ENCODE peak calls at places on chromosome 14, in five cellular contexts. One of them, this sample, is unnamed.
A peak's percentile ranks its signal among the peaks of the same experiment; 100 is the strongest.

GRCh38 chr14:30270200-30271161 is 288.5 kb upstream of the G2E3 start:
- DNase-seq in breast epithelium: peak; percentile 59
- DNase-seq in suprapubic skin: peak; percentile 88
- DNase-seq in Peyer's patch: peak; percentile 28
- DNase-seq in GM23248: peak; percentile 84
- DNase-seq in this sample: peak; percentile 1

GRCh38 chr14:80634106-80634758 is 307.3 kb downstream of the CEP128 start:
- DNase-seq in GM23248: peak; percentile 42
- DNase-seq in breast epithelium: no peak
- DNase-seq in suprapubic skin: no peak
- DNase-seq in Peyer's patch: no peak
- DNase-seq in this sample: no peak

GRCh38 chr14:91335191-91336092 is 82.2 kb downstream of the CCDC88C start:
- DNase-seq in GM23248: no peak
- DNase-seq in Peyer's patch: no peak
- DNase-seq in suprapubic skin: no peak
- DNase-seq in breast epithelium: no peak
- DNase-seq in this sample: no peak

GRCh38 chr14:97408937-97409860 is 612.0 kb downstream of the VRK1 start:
- DNase-seq in GM23248: no peak
- DNase-seq in suprapubic skin: no peak
- DNase-seq in Peyer's patch: no peak
- DNase-seq in breast epithelium: no peak
- DNase-seq in this sample: no peak

GRCh38 chr14:37116933-37117844 is 55.2 kb downstream of the SLC25A21 start:
- DNase-seq in GM23248: peak; percentile 73
- DNase-seq in breast epithelium: no peak
- DNase-seq in Peyer's patch: no peak
- DNase-seq in suprapubic skin: no peak
- DNase-seq in this sample: no peak

GRCh38 chr14:103436533-103436932 is 51.3 kb downstream of the MARK3 start:
- DNase-seq in Peyer's patch: no peak
- DNase-seq in breast epithelium: no peak
- DNase-seq in GM23248: peak; percentile 64
- DNase-seq in suprapubic skin: no peak
- DNase-seq in this sample: no peak

GRCh38 chr14:20413785-20414117 is 450 bp upstream of the TEP1 start:
- DNase-seq in GM23248: peak; percentile 29
- DNase-seq in Peyer's patch: peak; percentile 54
- DNase-seq in suprapubic skin: no peak
- DNase-seq in breast epithelium: no peak
- DNase-seq in this sample: no peak

GRCh38 chr14:53744846-53745245 is 211.8 kb downstream of the BMP4 start:
- DNase-seq in Peyer's patch: no peak
- DNase-seq in suprapubic skin: no peak
- DNase-seq in GM23248: no peak
- DNase-seq in breast epithelium: no peak
- DNase-seq in this sample: no peak

GRCh38 chr14:91511014-91511466 is 930 bp upstream of the PPP4R3A start:
- DNase-seq in Peyer's patch: no peak
- DNase-seq in breast epithelium: no peak
- DNase-seq in GM23248: no peak
- DNase-seq in suprapubic skin: no peak
- DNase-seq in this sample: no peak

GRCh38 chr14:55107766-55108554 is 21.1 kb upstream of the LGALS3 start:
- DNase-seq in breast epithelium: peak; percentile 91
- DNase-seq in suprapubic skin: peak; percentile 93
- DNase-seq in Peyer's patch: peak; percentile 36
- DNase-seq in GM23248: peak; percentile 99
- DNase-seq in this sample: peak; percentile 45

GRCh38 chr14:68393178-68393763 is 399.6 kb downstream of the ZFP36L1 start:
- DNase-seq in Peyer's patch: no peak
- DNase-seq in GM23248: no peak
- DNase-seq in suprapubic skin: no peak
- DNase-seq in breast epithelium: no peak
- DNase-seq in this sample: no peak

GRCh38 chr14:87944987-87945604 is 47.9 kb downstream of the GALC start:
- DNase-seq in suprapubic skin: no peak
- DNase-seq in Peyer's patch: no peak
- DNase-seq in GM23248: peak; percentile 48
- DNase-seq in breast epithelium: no peak
- DNase-seq in this sample: no peak

GRCh38 chr14:92954933-92955332 is 32.0 kb downstream of the CHGA start:
- DNase-seq in GM23248: no peak
- DNase-seq in Peyer's patch: no peak
- DNase-seq in breast epithelium: no peak
- DNase-seq in suprapubic skin: no peak
- DNase-seq in this sample: no peak

GRCh38 chr14:55414551-55414950 is 2.9 kb upstream of the ATG14 start:
- DNase-seq in GM23248: no peak
- DNase-seq in Peyer's patch: no peak
- DNase-seq in suprapubic skin: no peak
- DNase-seq in breast epithelium: no peak
- DNase-seq in this sample: no peak

GRCh38 chr14:50088731-50089130 is 27.6 kb downstream of the VCPKMT start:
- DNase-seq in Peyer's patch: no peak
- DNase-seq in suprapubic skin: no peak
- DNase-seq in GM23248: no peak
- DNase-seq in breast epithelium: no peak
- DNase-seq in this sample: no peak

GRCh38 chr14:87494010-87494409 is 499.0 kb downstream of the GALC start:
- DNase-seq in suprapubic skin: no peak
- DNase-seq in GM23248: no peak
- DNase-seq in Peyer's patch: no peak
- DNase-seq in breast epithelium: no peak
- DNase-seq in this sample: no peak

GRCh38 chr14:51562816-51563215 is 88.9 kb upstream of the FRMD6 start:
- DNase-seq in Peyer's patch: no peak
- DNase-seq in suprapubic skin: no peak
- DNase-seq in GM23248: peak; percentile 63
- DNase-seq in breast epithelium: no peak
- DNase-seq in this sample: no peak

GRCh38 chr14:64696355-64696844 is 7.8 kb upstream of the PLEKHG3 start:
- DNase-seq in Peyer's patch: no peak
- DNase-seq in suprapubic skin: peak; percentile 8
- DNase-seq in breast epithelium: no peak
- DNase-seq in GM23248: no peak
- DNase-seq in this sample: no peak

GRCh38 chr14:74574706-74575105 is 37.3 kb downstream of the LTBP2 start:
- DNase-seq in Peyer's patch: no peak
- DNase-seq in suprapubic skin: no peak
- DNase-seq in breast epithelium: no peak
- DNase-seq in GM23248: peak; percentile 23
- DNase-seq in this sample: no peak

GRCh38 chr14:74575507-74575906 is 36.5 kb downstream of the LTBP2 start:
- DNase-seq in breast epithelium: no peak
- DNase-seq in GM23248: no peak
- DNase-seq in Peyer's patch: no peak
- DNase-seq in suprapubic skin: no peak
- DNase-seq in this sample: no peak

GRCh38 chr14:74572829-74573360 is 39.1 kb downstream of the LTBP2 start:
- DNase-seq in Peyer's patch: no peak
- DNase-seq in suprapubic skin: no peak
- DNase-seq in GM23248: no peak
- DNase-seq in breast epithelium: peak; percentile 87
- DNase-seq in this sample: no peak

GRCh38 chr14:74573421-74574091 is 38.5 kb downstream of the LTBP2 start:
- DNase-seq in GM23248: no peak
- DNase-seq in breast epithelium: no peak
- DNase-seq in suprapubic skin: no peak
- DNase-seq in Peyer's patch: no peak
- DNase-seq in this sample: no peak

DNA sequence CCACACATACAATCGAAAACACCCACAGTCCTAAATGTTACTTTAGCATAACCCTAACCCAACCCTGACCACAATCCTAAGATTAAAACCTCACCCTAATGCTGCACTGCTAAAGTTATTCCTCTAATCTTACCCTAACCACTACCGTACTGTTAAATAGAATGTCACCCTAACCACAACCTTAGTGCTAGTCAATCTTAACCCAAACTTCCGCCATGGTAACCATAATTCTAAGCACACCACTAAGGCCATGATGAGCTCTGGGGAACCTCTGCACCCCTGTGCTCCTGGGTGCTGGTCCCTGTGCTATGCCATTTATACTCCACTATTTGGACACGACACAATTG is 38.0 kb downstream of the LTBP2 start:
- DNase-seq in suprapubic skin: no peak
- DNase-seq in GM23248: no peak
- DNase-seq in breast epithelium: no peak
- DNase-seq in Peyer's patch: no peak
- DNase-seq in this sample: no peak
- H3K27me3 ChIP-seq in suprapubic skin: no peaks in the 10 kb centered on the region
- H3K27me3 ChIP-seq in GM23248: no peaks in the 10 kb centered on the region
- H3K27me3 ChIP-seq in breast epithelium: no peaks in the 10 kb centered on the region
- H3K27me3 ChIP-seq in Peyer's patch: no peaks in the 10 kb centered on the region
- H3K27me3 ChIP-seq in this sample: no peaks in the 10 kb centered on the region

GRCh38 chr14:22071001-22071400 is 397.4 kb upstream of the OR4E1 start:
- DNase-seq in Peyer's patch: peak; percentile 76
- DNase-seq in GM23248: no peak
- DNase-seq in suprapubic skin: no peak
- DNase-seq in breast epithelium: no peak
- DNase-seq in this sample: peak; percentile 16
- H3K4me3 ChIP-seq in Peyer's patch: peak overlapping the region; percentile 9
- H3K4me3 ChIP-seq in GM23248: no peak overlapping the region
- H3K4me3 ChIP-seq in suprapubic skin: no peak overlapping the region
- H3K4me3 ChIP-seq in breast epithelium: no peak overlapping the region
- H3K4me3 ChIP-seq in this sample: peak overlapping the region; percentile 39

DNA sequence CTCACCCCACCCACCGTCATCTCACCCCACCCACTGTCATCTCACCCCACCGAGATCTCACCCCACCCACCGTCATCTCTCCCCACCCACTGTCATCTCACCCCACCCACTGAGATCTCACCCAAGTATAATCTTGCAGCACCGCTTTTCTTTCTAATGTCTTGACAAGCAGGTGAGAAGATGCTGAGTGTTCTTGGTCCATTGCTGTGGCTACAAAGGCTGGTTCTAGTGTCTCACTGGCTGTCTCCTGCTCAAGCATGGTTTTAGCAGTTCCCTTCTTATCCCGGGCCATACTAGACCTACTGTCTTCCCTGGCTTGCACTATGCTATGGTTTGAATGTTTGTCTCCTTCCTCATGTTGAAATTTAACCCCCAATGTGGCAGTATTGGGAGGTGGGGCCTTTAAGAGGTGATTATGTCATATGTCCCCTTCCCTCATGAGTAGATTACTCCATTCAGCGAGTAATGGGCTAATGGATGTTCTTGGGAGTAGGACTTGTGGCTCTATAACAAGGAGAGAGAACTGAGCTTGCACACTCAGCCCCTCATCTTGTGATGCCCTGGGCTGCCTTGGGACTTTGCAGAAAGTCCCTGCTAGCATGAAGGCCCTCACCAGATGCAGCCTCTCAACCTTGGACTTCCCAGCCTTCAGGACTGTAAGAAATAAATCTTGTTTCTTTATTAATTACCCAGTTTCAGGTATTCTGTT is 47.7 kb upstream of the PPP2R5C start:
- DNase-seq in Peyer's patch: peak; percentile 14
- DNase-seq in suprapubic skin: peak; percentile 13
- DNase-seq in breast epithelium: no peak
- DNase-seq in GM23248: no peak
- DNase-seq in this sample: no peak
- H3K27me3 ChIP-seq in Peyer's patch: no peaks in the 10 kb centered on the region
- H3K27me3 ChIP-seq in suprapubic skin: no peaks in the 10 kb centered on the region
- H3K27me3 ChIP-seq in breast epithelium: no peaks in the 10 kb centered on the region
- H3K27me3 ChIP-seq in GM23248: no peaks in the 10 kb centered on the region
- H3K27me3 ChIP-seq in this sample: no peaks in the 10 kb centered on the region

DNA sequence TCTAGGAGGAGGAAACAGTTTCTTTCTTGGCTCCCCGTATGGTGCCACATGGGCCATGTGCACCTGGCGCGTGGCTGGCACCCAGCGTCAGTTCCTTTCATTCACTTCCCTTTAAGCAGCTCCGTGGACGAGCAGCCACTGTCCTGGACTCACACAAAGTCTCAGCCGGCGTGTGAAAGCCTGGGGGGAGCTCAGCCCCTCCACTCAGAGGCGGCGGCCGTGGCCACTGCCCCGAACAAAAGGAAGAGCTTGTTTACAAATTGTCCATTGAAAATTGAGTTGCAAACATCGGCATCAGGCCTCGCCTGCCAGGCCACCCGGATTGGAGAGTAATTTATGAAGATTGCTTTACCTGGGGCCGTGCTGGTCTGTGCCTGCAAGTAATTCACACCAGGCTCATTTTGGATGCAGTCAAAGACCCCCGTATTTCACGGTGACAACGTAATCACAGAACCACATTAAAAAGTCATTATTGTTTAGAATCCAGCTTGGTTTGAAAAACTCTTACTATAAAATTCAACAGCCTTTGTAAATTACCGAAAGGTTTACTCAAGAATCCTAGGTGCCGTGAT is 101.7 kb upstream of the C14orf180 start:
- DNase-seq in Peyer's patch: no peak
- DNase-seq in GM23248: no peak
- DNase-seq in breast epithelium: no peak
- DNase-seq in suprapubic skin: peak; percentile 64
- DNase-seq in this sample: no peak
- H3K4me3 ChIP-seq in Peyer's patch: no peak overlapping the region
- H3K4me3 ChIP-seq in GM23248: no peak overlapping the region
- H3K4me3 ChIP-seq in breast epithelium: no peak overlapping the region
- H3K4me3 ChIP-seq in suprapubic skin: no peak overlapping the region
- H3K4me3 ChIP-seq in this sample: no peak overlapping the region

DNA sequence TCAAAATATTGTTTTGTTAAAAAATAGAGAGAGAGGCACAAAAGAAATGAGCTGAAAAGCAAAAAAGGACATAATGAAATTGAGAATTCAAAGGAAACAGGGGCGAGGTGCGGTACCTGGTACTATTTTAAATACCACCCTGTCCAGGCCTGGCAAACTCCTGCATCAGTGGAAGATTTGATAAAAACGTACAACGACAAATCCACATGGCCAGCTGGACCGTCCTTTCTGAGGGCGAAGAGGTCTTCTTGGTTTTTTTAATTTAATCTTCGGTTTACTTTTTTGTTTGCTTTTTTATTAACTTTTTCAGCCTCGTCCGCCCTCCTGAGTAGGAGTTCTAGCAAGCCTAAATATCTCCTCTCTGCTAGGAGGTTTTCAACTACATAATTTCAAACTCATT is 11.9 kb downstream of the BCL11B start:
- DNase-seq in breast epithelium: no peak
- DNase-seq in Peyer's patch: no peak
- DNase-seq in suprapubic skin: no peak
- DNase-seq in GM23248: no peak
- DNase-seq in this sample: no peak
- H3K27me3 ChIP-seq in breast epithelium: no peaks in the 10 kb centered on the region
- H3K27me3 ChIP-seq in Peyer's patch: no peaks in the 10 kb centered on the region
- H3K27me3 ChIP-seq in suprapubic skin: peaks cover 6% of the 10 kb centered on the region
- H3K27me3 ChIP-seq in GM23248: peaks cover 55% of the 10 kb centered on the region
- H3K27me3 ChIP-seq in this sample: no peaks in the 10 kb centered on the region

GRCh38 chr14:105085766-105086165 is 20.5 kb upstream of the GPR132 start:
- DNase-seq in suprapubic skin: peak; percentile 67
- DNase-seq in breast epithelium: no peak
- DNase-seq in GM23248: no peak
- DNase-seq in Peyer's patch: peak; percentile 12
- DNase-seq in this sample: no peak
- H3K4me3 ChIP-seq in suprapubic skin: no peak overlapping the region
- H3K4me3 ChIP-seq in breast epithelium: no peak overlapping the region
- H3K4me3 ChIP-seq in GM23248: no peak overlapping the region
- H3K4me3 ChIP-seq in Peyer's patch: no peak overlapping the region
- H3K4me3 ChIP-seq in this sample: no peak overlapping the region

This sample was measured in effector memory CD4-positive, alpha-beta T cell.